ENCODE peak calls at places on chromosome 22, in four cellular contexts. One of them, this sample, is unnamed.

GRCh38 chr22:37060801-37061610 is 9.5 kb downstream of the KCTD17 start:
- DNase-seq in vagina: no peak
- DNase-seq in HL-60: no peak
- DNase-seq in sigmoid colon: no peak
- DNase-seq in this sample: peak

GRCh38 chr22:38788417-38788816 is 5.5 kb downstream of the DNAL4 start:
- DNase-seq in sigmoid colon: peak
- DNase-seq in vagina: no peak
- DNase-seq in HL-60: no peak
- DNase-seq in this sample: no peak

GRCh38 chr22:39457546-39458442 is 982 bp downstream of the MGAT3 start:
- DNase-seq in HL-60: no peak
- DNase-seq in vagina: no peak
- DNase-seq in sigmoid colon: no peak
- DNase-seq in this sample: peak

GRCh38 chr22:42304021-42304790 is 33.8 kb upstream of the TCF20 start:
- DNase-seq in HL-60: no peak
- DNase-seq in vagina: no peak
- DNase-seq in sigmoid colon: no peak
- DNase-seq in this sample: no peak

GRCh38 chr22:47996446-47996857 is 1234.0 kb downstream of the TBC1D22A start:
- DNase-seq in HL-60: no peak
- DNase-seq in sigmoid colon: no peak
- DNase-seq in vagina: no peak
- DNase-seq in this sample: no peak

GRCh38 chr22:30287626-30288413 is 1.5 kb downstream of the CASTOR1 start:
- DNase-seq in sigmoid colon: peak
- DNase-seq in vagina: no peak
- DNase-seq in HL-60: peak
- DNase-seq in this sample: peak

GRCh38 chr22:39469326-39469680 is 12.5 kb downstream of the MGAT3 start:
- DNase-seq in sigmoid colon: no peak
- DNase-seq in vagina: no peak
- DNase-seq in HL-60: no peak
- DNase-seq in this sample: no peak

GRCh38 chr22:23267225-23268043 is 87.1 kb downstream of the BCR start:
- DNase-seq in vagina: no peak
- DNase-seq in sigmoid colon: no peak
- DNase-seq in HL-60: no peak
- DNase-seq in this sample: no peak

DNA sequence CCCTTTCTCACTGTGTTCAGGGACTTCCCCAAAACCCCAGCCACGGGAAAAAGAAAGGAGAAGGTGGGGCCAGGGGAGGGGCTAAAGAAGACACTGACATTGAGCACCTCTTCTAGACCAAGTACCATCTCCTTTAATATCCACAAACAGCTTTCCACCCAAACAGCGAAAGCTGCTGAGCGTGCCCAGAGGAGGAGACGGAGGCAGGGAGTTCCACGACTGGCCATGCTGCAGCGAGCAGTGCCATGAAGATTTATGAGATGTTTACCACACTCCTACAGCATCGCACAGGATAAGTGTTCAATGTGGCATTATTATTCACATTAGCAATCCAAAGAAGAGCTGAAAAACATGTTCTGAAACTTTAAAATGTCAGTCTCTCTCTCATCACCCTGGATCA is 127.4 kb downstream of the LARGE1 start:
- DNase-seq in sigmoid colon: peak
- DNase-seq in vagina: no peak
- DNase-seq in HL-60: no peak
- DNase-seq in this sample: no peak
- TF ChIP-seq POLR2AphosphoS5 in sigmoid colon: peak
- TF ChIP-seq POLR2AphosphoS5 in vagina: no peak
- TF ChIP-seq POLR2AphosphoS5 in HL-60: no peak
- TF ChIP-seq POLR2AphosphoS5 in this sample: no peak

GRCh38 chr22:46203590-46203980 is 46.5 kb downstream of the CDPF1 start:
- DNase-seq in vagina: no peak
- DNase-seq in HL-60: no peak
- DNase-seq in sigmoid colon: no peak
- DNase-seq in this sample: no peak

GRCh38 chr22:46198274-46198673 is 47.9 kb downstream of the PPARA start:
- DNase-seq in sigmoid colon: no peak
- DNase-seq in HL-60: no peak
- DNase-seq in vagina: no peak
- DNase-seq in this sample: no peak

GRCh38 chr22:46196268-46196667 is 45.9 kb downstream of the PPARA start:
- DNase-seq in sigmoid colon: no peak
- DNase-seq in vagina: no peak
- DNase-seq in HL-60: no peak
- DNase-seq in this sample: no peak

GRCh38 chr22:46202897-46203589 is 47.0 kb downstream of the CDPF1 start:
- DNase-seq in sigmoid colon: no peak
- DNase-seq in HL-60: no peak
- DNase-seq in vagina: no peak
- DNase-seq in this sample: no peak

DNA sequence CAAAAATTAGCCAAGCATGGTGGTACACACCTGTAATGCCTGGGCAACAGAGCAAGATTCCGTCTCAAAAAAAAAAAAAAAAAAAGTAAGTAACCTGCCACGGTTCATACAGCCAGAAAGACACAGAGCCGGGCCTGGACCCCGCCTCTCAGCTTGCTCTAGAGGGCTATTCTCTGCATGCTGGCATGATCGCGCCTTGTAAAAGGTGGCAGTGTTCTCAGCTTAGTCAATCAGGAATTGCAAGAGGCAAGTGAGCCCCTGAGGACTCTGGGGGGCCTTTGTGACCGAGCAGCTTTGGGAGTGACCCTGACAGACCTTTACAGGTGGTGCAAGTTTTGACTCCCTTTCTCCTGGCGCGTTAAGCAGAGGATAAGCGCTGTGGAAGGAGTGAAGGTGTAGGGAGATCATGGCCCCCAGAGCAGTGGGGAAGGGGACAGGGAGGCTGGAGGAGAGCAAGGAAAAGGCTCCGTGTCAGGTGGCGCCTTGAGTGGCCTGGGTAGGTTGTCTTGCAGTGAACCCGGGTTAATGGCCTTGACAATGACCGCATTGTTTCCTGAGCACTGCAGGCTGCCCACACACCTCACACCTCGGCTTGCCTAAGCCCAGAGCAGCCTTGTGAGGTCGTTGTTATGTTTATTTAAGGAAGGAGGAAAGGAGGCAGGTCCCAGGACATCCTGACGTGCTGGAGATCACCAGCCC is 48.9 kb downstream of the CDPF1 start:
- DNase-seq in vagina: no peak
- DNase-seq in sigmoid colon: no peak
- DNase-seq in HL-60: no peak
- DNase-seq in this sample: no peak
- TF ChIP-seq POLR2AphosphoS5 in vagina: no peak
- TF ChIP-seq POLR2AphosphoS5 in sigmoid colon: no peak
- TF ChIP-seq POLR2AphosphoS5 in HL-60: no peak
- TF ChIP-seq POLR2AphosphoS5 in this sample: no peak

GRCh38 chr22:50443801-50444625 is 30.8 kb downstream of the SBF1 start:
- DNase-seq in sigmoid colon: no peak
- DNase-seq in vagina: no peak
- DNase-seq in HL-60: no peak
- DNase-seq in this sample: no peak
- TF ChIP-seq POLR2AphosphoS5 in sigmoid colon: no peak
- TF ChIP-seq POLR2AphosphoS5 in vagina: no peak
- TF ChIP-seq POLR2AphosphoS5 in HL-60: peak
- TF ChIP-seq POLR2AphosphoS5 in this sample: no peak

GRCh38 chr22:28115426-28115825 is 196.4 kb upstream of the PITPNB start:
- DNase-seq in sigmoid colon: no peak
- DNase-seq in vagina: no peak
- DNase-seq in HL-60: no peak
- DNase-seq in this sample: no peak

GRCh38 chr22:28118957-28119631 is 200.0 kb upstream of the PITPNB start:
- DNase-seq in vagina: no peak
- DNase-seq in sigmoid colon: no peak
- DNase-seq in HL-60: no peak
- DNase-seq in this sample: no peak

GRCh38 chr22:28112130-28112529 is 193.1 kb upstream of the PITPNB start:
- DNase-seq in sigmoid colon: no peak
- DNase-seq in HL-60: no peak
- DNase-seq in vagina: no peak
- DNase-seq in this sample: no peak

GRCh38 chr22:28112548-28113043 is 193.5 kb upstream of the PITPNB start:
- DNase-seq in vagina: no peak
- DNase-seq in sigmoid colon: peak
- DNase-seq in HL-60: no peak
- DNase-seq in this sample: no peak

DNA sequence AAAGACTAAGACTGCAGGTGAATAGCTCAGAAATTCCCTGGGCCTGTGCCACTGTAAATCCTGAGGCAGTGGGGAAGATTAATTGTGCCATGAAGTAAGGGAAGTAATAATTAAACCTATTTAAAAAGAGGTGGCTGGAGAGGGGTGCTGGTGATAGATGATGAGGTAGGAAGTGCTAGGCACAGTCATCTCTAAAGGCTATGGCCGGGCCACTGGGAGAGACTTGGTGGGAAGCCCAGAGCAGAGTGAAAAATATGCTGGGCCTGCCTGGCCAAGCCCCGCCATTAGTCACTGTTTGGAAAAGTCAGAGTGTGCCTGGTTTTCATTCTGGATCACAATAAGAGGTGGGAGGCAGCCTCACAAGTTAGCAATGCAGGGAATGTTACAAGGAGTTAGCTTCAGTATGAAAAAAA is 197.2 kb upstream of the PITPNB start:
- DNase-seq in sigmoid colon: peak
- DNase-seq in vagina: no peak
- DNase-seq in HL-60: no peak
- DNase-seq in this sample: no peak
- TF ChIP-seq POLR2AphosphoS5 in sigmoid colon: peak
- TF ChIP-seq POLR2AphosphoS5 in vagina: no peak
- TF ChIP-seq POLR2AphosphoS5 in HL-60: no peak
- TF ChIP-seq POLR2AphosphoS5 in this sample: no peak

This sample was measured in GM12891.